ENCODE peak calls at places on chromosomes 7 and 10, in four cellular contexts. One of them, this sample, is unnamed.

GRCh38 chr7:116591202-116592040 is 66.6 kb downstream of the CAV1 start:
- DNase-seq in A549: no peak
- DNase-seq in HepG2: no peak
- DNase-seq in K562: peak; percentile 22
- DNase-seq in this sample: no peak

GRCh38 chr7:43143918-43144589 is 31.6 kb downstream of the HECW1 start:
- DNase-seq in A549: no peak
- DNase-seq in K562: no peak
- DNase-seq in HepG2: no peak
- DNase-seq in this sample: no peak

GRCh38 chr10:124524991-124525653 is 63.5 kb downstream of the LHPP start:
- DNase-seq in A549: no peak
- DNase-seq in HepG2: no peak
- DNase-seq in K562: no peak
- DNase-seq in this sample: peak; percentile 11

GRCh38 chr10:24278519-24278889 is 69.6 kb downstream of the KIAA1217 start:
- DNase-seq in A549: no peak
- DNase-seq in HepG2: no peak
- DNase-seq in K562: no peak
- DNase-seq in this sample: no peak

GRCh38 chr7:87113077-87113476 is 39.2 kb upstream of the DMTF1 start:
- DNase-seq in HepG2: no peak
- DNase-seq in K562: no peak
- DNase-seq in A549: no peak
- DNase-seq in this sample: no peak

GRCh38 chr7:25951414-25952276 is 200.4 kb upstream of the NFE2L3 start:
- DNase-seq in HepG2: no peak
- DNase-seq in K562: no peak
- DNase-seq in A549: peak; percentile 26
- DNase-seq in this sample: no peak

GRCh38 chr7:15461576-15461975 is 100.2 kb downstream of the AGMO start:
- DNase-seq in K562: no peak
- DNase-seq in HepG2: no peak
- DNase-seq in A549: no peak
- DNase-seq in this sample: no peak

GRCh38 chr7:20329389-20330175 is 1.1 kb upstream of the ITGB8 start:
- DNase-seq in A549: peak; percentile 81
- DNase-seq in HepG2: peak; percentile 60
- DNase-seq in K562: peak; percentile 74
- DNase-seq in this sample: peak; percentile 58

GRCh38 chr10:115093286-115093775 is at the start of gene ATRNL1:
- DNase-seq in A549: no peak
- DNase-seq in K562: no peak
- DNase-seq in HepG2: no peak
- DNase-seq in this sample: peak; percentile 67

GRCh38 chr10:1545524-1545923 is 191.8 kb downstream of the ADARB2 start:
- DNase-seq in A549: no peak
- DNase-seq in HepG2: no peak
- DNase-seq in K562: no peak
- DNase-seq in this sample: no peak

GRCh38 chr10:77710081-77710551 is 72.5 kb upstream of the KCNMA1 start:
- DNase-seq in HepG2: no peak
- DNase-seq in A549: no peak
- DNase-seq in K562: no peak
- DNase-seq in this sample: peak; percentile 41

GRCh38 chr7:132846086-132846485 is 235.8 kb downstream of the CHCHD3 start:
- DNase-seq in HepG2: no peak
- DNase-seq in A549: no peak
- DNase-seq in K562: peak; percentile 18
- DNase-seq in this sample: no peak

GRCh38 chr10:95459446-95459845 is 101.7 kb downstream of the SORBS1 start:
- DNase-seq in HepG2: peak; percentile 58
- DNase-seq in A549: no peak
- DNase-seq in K562: no peak
- DNase-seq in this sample: no peak

GRCh38 chr7:5396542-5396941 is 27.1 kb downstream of the TNRC18 start:
- DNase-seq in A549: peak; percentile 85
- DNase-seq in HepG2: no peak
- DNase-seq in K562: no peak
- DNase-seq in this sample: no peak
- TF ChIP-seq HMGXB4 in A549: no peak
- TF ChIP-seq HMGXB4 in HepG2: no peak
- TF ChIP-seq HMGXB4 in K562: no peak
- TF ChIP-seq HMGXB4 in this sample: no peak

GRCh38 chr7:74256446-74257408 is 2.5 kb upstream of the RFC2 start:
- DNase-seq in HepG2: no peak
- DNase-seq in K562: no peak
- DNase-seq in A549: no peak
- DNase-seq in this sample: no peak
- TF ChIP-seq HMGXB4 in HepG2: no peak
- TF ChIP-seq HMGXB4 in K562: no peak
- TF ChIP-seq HMGXB4 in A549: no peak
- TF ChIP-seq HMGXB4 in this sample: no peak

DNA sequence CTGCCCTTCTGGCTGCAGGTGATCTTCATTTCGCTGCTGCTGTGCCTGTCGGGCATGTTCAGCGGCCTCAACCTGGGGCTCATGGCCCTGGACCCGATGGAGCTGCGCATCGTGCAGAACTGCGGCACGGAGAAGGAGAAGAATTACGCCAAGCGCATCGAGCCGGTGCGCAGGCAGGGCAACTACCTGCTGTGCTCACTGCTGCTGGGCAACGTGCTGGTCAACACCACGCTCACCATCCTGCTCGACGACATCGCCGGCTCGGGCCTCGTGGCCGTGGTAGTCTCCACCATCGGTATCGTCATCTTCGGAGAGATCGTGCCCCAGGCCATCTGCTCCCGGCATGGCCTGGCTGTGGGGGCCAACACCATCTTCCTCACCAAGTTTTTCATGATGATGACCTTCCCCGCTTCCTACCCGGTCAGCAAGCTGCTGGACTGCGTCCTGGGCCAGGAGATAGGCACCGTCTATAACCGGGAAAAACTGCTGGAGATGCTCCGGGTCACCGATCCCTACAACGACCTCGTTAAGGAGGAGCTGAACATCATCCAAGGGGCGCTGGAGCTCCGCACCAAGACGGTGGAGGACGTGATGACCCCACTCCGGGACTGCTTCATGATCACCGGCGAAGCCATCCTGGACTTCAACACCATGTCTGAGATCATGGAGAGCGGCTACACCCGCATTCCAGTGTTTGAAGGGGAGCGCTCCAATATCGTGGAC is 1.3 kb downstream of the CNNM2 start:
- DNase-seq in A549: no peak
- DNase-seq in HepG2: peak; percentile 18
- DNase-seq in K562: no peak
- DNase-seq in this sample: peak; percentile 38
- TF ChIP-seq HMGXB4 in A549: no peak
- TF ChIP-seq HMGXB4 in HepG2: peak; percentile 31
- TF ChIP-seq HMGXB4 in K562: no peak
- TF ChIP-seq HMGXB4 in this sample: no peak

DNA sequence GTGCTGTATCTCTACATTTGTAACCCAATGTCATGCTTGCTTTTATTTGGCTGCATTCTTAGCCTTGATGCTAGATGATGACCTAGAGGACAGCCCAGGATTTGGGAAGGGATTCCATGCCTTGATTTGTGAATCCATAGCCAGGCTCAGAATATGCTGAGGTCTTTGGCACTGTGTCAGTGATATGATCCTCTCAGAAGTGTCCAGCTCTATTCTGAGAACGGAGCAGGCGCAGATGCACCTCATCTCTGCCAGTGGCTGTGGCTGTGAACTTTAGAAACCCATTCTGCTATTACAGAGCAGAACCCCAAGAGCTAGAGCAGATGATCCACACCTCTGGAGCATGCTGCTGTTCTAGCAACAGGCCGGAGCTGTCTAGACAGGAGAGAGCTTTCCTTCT is 212.8 kb downstream of the TRIL start:
- DNase-seq in HepG2: no peak
- DNase-seq in A549: no peak
- DNase-seq in K562: no peak
- DNase-seq in this sample: no peak
- TF ChIP-seq HMGXB4 in HepG2: no peak
- TF ChIP-seq HMGXB4 in A549: no peak
- TF ChIP-seq HMGXB4 in K562: no peak
- TF ChIP-seq HMGXB4 in this sample: no peak

GRCh38 chr10:96902762-96903358 is 70.8 kb downstream of the LCOR start:
- DNase-seq in K562: no peak
- DNase-seq in A549: no peak
- DNase-seq in HepG2: peak; percentile 25
- DNase-seq in this sample: no peak

GRCh38 chr10:96910488-96911395 is 78.6 kb downstream of the LCOR start:
- DNase-seq in HepG2: peak; percentile 28
- DNase-seq in K562: peak; percentile 39
- DNase-seq in A549: peak; percentile 64
- DNase-seq in this sample: no peak

GRCh38 chr10:96904648-96905047 is 72.5 kb downstream of the LCOR start:
- DNase-seq in HepG2: no peak
- DNase-seq in A549: no peak
- DNase-seq in K562: no peak
- DNase-seq in this sample: no peak

GRCh38 chr10:96902117-96902516 is 70.0 kb downstream of the LCOR start:
- DNase-seq in HepG2: no peak
- DNase-seq in K562: no peak
- DNase-seq in A549: no peak
- DNase-seq in this sample: no peak

GRCh38 chr10:96906864-96907263 is 74.8 kb downstream of the LCOR start:
- DNase-seq in A549: no peak
- DNase-seq in HepG2: no peak
- DNase-seq in K562: no peak
- DNase-seq in this sample: no peak
- TF ChIP-seq HMGXB4 in A549: no peak
- TF ChIP-seq HMGXB4 in HepG2: no peak
- TF ChIP-seq HMGXB4 in K562: no peak
- TF ChIP-seq HMGXB4 in this sample: no peak

GRCh38 chr7:104938741-104939390 is 75.1 kb upstream of the KMT2E start:
- DNase-seq in A549: no peak
- DNase-seq in HepG2: no peak
- DNase-seq in K562: no peak
- DNase-seq in this sample: no peak
- TF ChIP-seq HMGXB4 in A549: no peak
- TF ChIP-seq HMGXB4 in HepG2: no peak
- TF ChIP-seq HMGXB4 in K562: no peak
- TF ChIP-seq HMGXB4 in this sample: no peak

DNA sequence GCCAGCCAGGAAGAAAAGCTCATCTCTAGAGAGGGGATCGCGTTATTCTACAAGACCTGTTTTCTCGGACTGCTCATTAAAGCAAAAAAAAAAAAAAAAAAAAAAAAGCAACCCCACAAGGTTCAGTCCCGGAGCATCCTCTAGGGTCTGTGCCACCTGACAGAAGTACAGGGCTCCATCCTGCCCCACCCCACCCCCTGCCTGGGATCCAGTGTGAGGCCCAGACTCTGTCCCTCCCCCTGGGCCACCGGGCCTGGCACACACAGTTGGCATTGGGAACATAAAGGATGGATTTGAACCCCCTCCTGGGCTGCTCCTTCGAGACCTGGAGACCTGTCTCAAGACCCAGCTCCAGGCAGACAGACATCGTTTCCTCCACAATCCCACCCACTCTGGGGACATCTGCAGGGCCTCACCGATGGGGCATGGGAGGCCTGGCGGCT is 685 bp downstream of the ORAI2 start:
- DNase-seq in HepG2: no peak
- DNase-seq in A549: peak; percentile 41
- DNase-seq in K562: no peak
- DNase-seq in this sample: no peak
- TF ChIP-seq HMGXB4 in HepG2: no peak
- TF ChIP-seq HMGXB4 in A549: no peak
- TF ChIP-seq HMGXB4 in K562: no peak
- TF ChIP-seq HMGXB4 in this sample: no peak

GRCh38 chr10:132510174-132510611 is 27.4 kb upstream of the INPP5A start:
- DNase-seq in HepG2: no peak
- DNase-seq in K562: no peak
- DNase-seq in A549: no peak
- DNase-seq in this sample: no peak

GRCh38 chr10:132514841-132515521 is 22.6 kb upstream of the INPP5A start:
- DNase-seq in HepG2: no peak
- DNase-seq in A549: no peak
- DNase-seq in K562: no peak
- DNase-seq in this sample: no peak

GRCh38 chr10:132511692-132512442 is 25.7 kb upstream of the INPP5A start:
- DNase-seq in A549: no peak
- DNase-seq in K562: no peak
- DNase-seq in HepG2: no peak
- DNase-seq in this sample: no peak

GRCh38 chr10:132511092-132511491 is 26.5 kb upstream of the INPP5A start:
- DNase-seq in K562: no peak
- DNase-seq in HepG2: no peak
- DNase-seq in A549: no peak
- DNase-seq in this sample: peak; percentile 2

DNA sequence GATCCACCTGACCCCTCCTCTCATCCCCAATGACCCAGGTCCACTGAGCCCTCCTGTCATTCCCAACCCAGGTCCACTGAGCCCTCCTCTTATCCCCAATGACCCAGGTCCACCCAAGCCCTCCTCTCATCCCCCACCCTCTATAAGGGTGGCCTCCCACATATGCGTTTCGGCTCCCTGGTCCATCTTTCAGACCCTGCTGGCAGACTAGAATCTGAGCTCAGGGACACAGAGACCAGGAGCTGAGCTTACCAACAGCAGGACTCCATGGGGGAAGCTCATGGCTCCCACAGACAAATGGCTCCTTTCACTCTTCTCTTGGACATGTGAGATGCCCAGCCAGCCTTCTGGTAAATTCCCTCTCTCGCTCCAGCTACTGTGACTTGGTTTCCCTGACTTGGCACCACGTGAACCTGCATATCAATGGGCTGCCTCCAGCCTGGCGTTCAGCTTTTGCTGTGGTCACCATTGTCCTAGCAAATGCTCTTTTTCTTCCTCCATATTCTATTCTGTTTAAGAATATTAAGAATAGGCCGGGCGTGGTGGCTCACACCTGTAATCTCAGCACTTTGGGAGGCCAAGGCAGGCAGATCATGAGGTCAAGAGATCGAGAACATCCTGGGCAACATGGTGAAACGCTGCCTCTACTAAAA is 24.8 kb upstream of the INPP5A start:
- DNase-seq in A549: no peak
- DNase-seq in HepG2: no peak
- DNase-seq in K562: no peak
- DNase-seq in this sample: no peak
- TF ChIP-seq HMGXB4 in A549: no peak
- TF ChIP-seq HMGXB4 in HepG2: no peak
- TF ChIP-seq HMGXB4 in K562: no peak
- TF ChIP-seq HMGXB4 in this sample: no peak

GRCh38 chr10:80051993-80052392 is 26.5 kb upstream of the TMEM254 start:
- DNase-seq in A549: no peak
- DNase-seq in K562: no peak
- DNase-seq in HepG2: no peak
- DNase-seq in this sample: no peak

GRCh38 chr10:80055760-80056159 is 22.7 kb upstream of the TMEM254 start:
- DNase-seq in K562: no peak
- DNase-seq in HepG2: no peak
- DNase-seq in A549: no peak
- DNase-seq in this sample: no peak

GRCh38 chr10:80057171-80057570 is 21.3 kb upstream of the TMEM254 start:
- DNase-seq in K562: no peak
- DNase-seq in A549: no peak
- DNase-seq in HepG2: no peak
- DNase-seq in this sample: no peak
- TF ChIP-seq HMGXB4 in K562: no peak
- TF ChIP-seq HMGXB4 in A549: no peak
- TF ChIP-seq HMGXB4 in HepG2: no peak
- TF ChIP-seq HMGXB4 in this sample: no peak

GRCh38 chr7:10212664-10213063 is 761.0 kb upstream of the PHF14 start:
- DNase-seq in K562: no peak
- DNase-seq in HepG2: no peak
- DNase-seq in A549: no peak
- DNase-seq in this sample: no peak
- TF ChIP-seq HMGXB4 in K562: no peak
- TF ChIP-seq HMGXB4 in HepG2: no peak
- TF ChIP-seq HMGXB4 in A549: no peak
- TF ChIP-seq HMGXB4 in this sample: no peak